ENCODE peak calls at places on chromosomes 16 and 17, in ten cellular contexts. J, A, G, U, O, B, W, Q, P and Z are unnamed samples. For H3K4me1, the result is how much of the 10 kb centered on the place peaks cover.

GRCh38 chr17:80279895-80280294 is 19.2 kb downstream of the RNF213 start:
- DNase-seq in J (no peak), A (no peak), G (no peak), U (peak), O (peak), B (no peak), W (no peak), Q (no peak), P (no peak), Z (peak)

GRCh38 chr17:48636177-48637018 is 10.2 kb upstream of the HOXB9 start:
- DNase-seq in J (no peak), A (peak), G (no peak), U (no peak), O (peak), B (peak), W (peak), Q (peak), P (peak), Z (peak)

GRCh38 chr16:73433493-73434307 is 385.8 kb upstream of the ZFHX3 start:
- DNase-seq in J (no peak), A (peak), G (no peak), U (no peak), O (no peak), B (no peak), W (no peak), Q (no peak), P (no peak), Z (no peak)

GRCh38 chr17:681738-682137 is 32.9 kb downstream of the VPS53 start:
- DNase-seq in J (no peak), A (no peak), G (no peak), U (no peak), O (no peak), B (no peak), W (no peak), Q (no peak), P (no peak), Z (no peak)

GRCh38 chr17:10121971-10122707 is 76.3 kb downstream of the GAS7 start:
- DNase-seq in J (no peak), A (no peak), G (peak), U (no peak), O (peak), B (no peak), W (no peak), Q (no peak), P (no peak), Z (no peak)

GRCh38 chr17:17951524-17951923 is 20.7 kb downstream of the TOM1L2 start:
- DNase-seq in J (no peak), A (no peak), G (no peak), U (no peak), O (no peak), B (no peak), W (no peak), Q (no peak), P (no peak), Z (no peak)

GRCh38 chr16:765971-766819 is 5.7 kb downstream of the MSLN start:
- DNase-seq in J (no peak), A (no peak), G (no peak), U (no peak), O (no peak), B (no peak), W (no peak), Q (no peak), P (no peak), Z (no peak)

GRCh38 chr17:77435272-77436057 is 294.7 kb downstream of the SEC14L1 start:
- DNase-seq in J (no peak), A (no peak), G (no peak), U (no peak), O (no peak), B (no peak), W (no peak), Q (no peak), P (no peak), Z (no peak)

GRCh38 chr16:31700200-31700529 is 172.5 kb downstream of the AHSP start:
- DNase-seq in J (no peak), A (no peak), G (no peak), U (no peak), O (no peak), B (no peak), W (peak), Q (no peak), P (no peak), Z (no peak)

GRCh38 chr17:9929873-9930272 is 24.8 kb upstream of the RCVRN start:
- DNase-seq in J (no peak), A (no peak), G (no peak), U (no peak), O (no peak), B (no peak), W (no peak), Q (no peak), P (no peak), Z (no peak)

GRCh38 chr16:56192644-56192960 is 1.3 kb downstream of the GNAO1 start:
- DNase-seq in J (no peak), A (no peak), G (no peak), U (no peak), O (no peak), B (no peak), W (no peak), Q (no peak), P (no peak), Z (no peak)

GRCh38 chr16:21689107-21689506 is 25.3 kb downstream of the OTOA start:
- DNase-seq in J (no peak), A (no peak), G (no peak), U (no peak), O (no peak), B (no peak), W (no peak), Q (no peak), P (no peak), Z (no peak)

GRCh38 chr16:69712914-69713581 is 13.3 kb downstream of the NQO1 start:
- DNase-seq in J (no peak), A (no peak), G (no peak), U (peak), O (no peak), B (no peak), W (no peak), Q (no peak), P (no peak), Z (no peak)

GRCh38 chr17:62085511-62086408 is 20.7 kb upstream of the MED13 start:
- DNase-seq in J (no peak), A (no peak), G (no peak), U (no peak), O (no peak), B (no peak), W (peak), Q (no peak), P (no peak), Z (no peak)

GRCh38 chr16:88768041-88768876 is 16.8 kb downstream of the PIEZO1 start:
- DNase-seq in J (no peak), A (no peak), G (no peak), U (peak), O (peak), B (no peak), W (peak), Q (peak), P (no peak), Z (peak)

GRCh38 chr16:75420987-75421819 is 12.1 kb downstream of the CFDP1 start:
- DNase-seq in J (peak), A (peak), G (no peak), U (peak), O (peak), B (peak), W (peak), Q (peak), P (peak), Z (no peak)

GRCh38 chr17:19747829-19748806 is at the start of gene ALDH3A1:
- DNase-seq in J (peak), A (no peak), G (no peak), U (no peak), O (no peak), B (peak), W (no peak), Q (peak), P (peak), Z (no peak)

GRCh38 chr17:77958716-77959215 is 263 bp downstream of the TNRC6C start:
- DNase-seq in J (no peak), A (no peak), G (no peak), U (no peak), O (no peak), B (no peak), W (no peak), Q (no peak), P (no peak), Z (no peak)

GRCh38 chr17:50096092-50096491 is 941 bp downstream of the PDK2 start:
- DNase-seq in J (no peak), A (no peak), G (no peak), U (no peak), O (no peak), B (peak), W (no peak), Q (no peak), P (no peak), Z (no peak)

GRCh38 chr16:54118846-54119245 is 167.7 kb downstream of the IRX3 start:
- DNase-seq in J (no peak), A (no peak), G (no peak), U (no peak), O (no peak), B (no peak), W (no peak), Q (no peak), P (no peak), Z (no peak)

GRCh38 chr16:87550510-87550961 is 51.8 kb upstream of the JPH3 start:
- DNase-seq in J (peak), A (peak), G (no peak), U (no peak), O (no peak), B (peak), W (peak), Q (peak), P (no peak), Z (no peak)

GRCh38 chr17:19904924-19905323 is 37.2 kb upstream of the ULK2 start:
- DNase-seq in J (no peak), A (no peak), G (no peak), U (no peak), O (no peak), B (no peak), W (no peak), Q (peak), P (no peak), Z (no peak)

GRCh38 chr16:78251115-78251514 is 151.7 kb downstream of the WWOX start:
- DNase-seq in J (no peak), A (no peak), G (no peak), U (no peak), O (no peak), B (no peak), W (no peak), Q (no peak), P (no peak), Z (no peak)

GRCh38 chr16:31880322-31880979 is 6.8 kb downstream of the ZNF267 start:
- DNase-seq in J (no peak), A (no peak), G (peak), U (no peak), O (no peak), B (no peak), W (peak), Q (no peak), P (no peak), Z (peak)

GRCh38 chr16:67395458-67396158 is 2.3 kb upstream of the TPPP3 start:
- DNase-seq in J (no peak), A (no peak), G (no peak), U (no peak), O (peak), B (no peak), W (no peak), Q (no peak), P (peak), Z (no peak)

GRCh38 chr16:46858151-46858550 is 26.0 kb upstream of the GPT2 start:
- DNase-seq in J (no peak), A (no peak), G (no peak), U (no peak), O (no peak), B (no peak), W (no peak), Q (no peak), P (no peak), Z (no peak)

GRCh38 chr17:78859051-78859450 is 18.4 kb upstream of the USP36 start:
- DNase-seq in J (no peak), A (no peak), G (no peak), U (no peak), O (no peak), B (no peak), W (no peak), Q (no peak), P (no peak), Z (no peak)

GRCh38 chr17:559699-560378 is 154.8 kb downstream of the VPS53 start:
- DNase-seq in J (no peak), A (no peak), G (no peak), U (no peak), O (peak), B (no peak), W (no peak), Q (no peak), P (no peak), Z (peak)

GRCh38 chr16:8936421-8936820 is 27.3 kb downstream of the USP7 start:
- DNase-seq in J (peak), A (peak), G (no peak), U (no peak), O (no peak), B (peak), W (peak), Q (peak), P (no peak), Z (peak)

DNA sequence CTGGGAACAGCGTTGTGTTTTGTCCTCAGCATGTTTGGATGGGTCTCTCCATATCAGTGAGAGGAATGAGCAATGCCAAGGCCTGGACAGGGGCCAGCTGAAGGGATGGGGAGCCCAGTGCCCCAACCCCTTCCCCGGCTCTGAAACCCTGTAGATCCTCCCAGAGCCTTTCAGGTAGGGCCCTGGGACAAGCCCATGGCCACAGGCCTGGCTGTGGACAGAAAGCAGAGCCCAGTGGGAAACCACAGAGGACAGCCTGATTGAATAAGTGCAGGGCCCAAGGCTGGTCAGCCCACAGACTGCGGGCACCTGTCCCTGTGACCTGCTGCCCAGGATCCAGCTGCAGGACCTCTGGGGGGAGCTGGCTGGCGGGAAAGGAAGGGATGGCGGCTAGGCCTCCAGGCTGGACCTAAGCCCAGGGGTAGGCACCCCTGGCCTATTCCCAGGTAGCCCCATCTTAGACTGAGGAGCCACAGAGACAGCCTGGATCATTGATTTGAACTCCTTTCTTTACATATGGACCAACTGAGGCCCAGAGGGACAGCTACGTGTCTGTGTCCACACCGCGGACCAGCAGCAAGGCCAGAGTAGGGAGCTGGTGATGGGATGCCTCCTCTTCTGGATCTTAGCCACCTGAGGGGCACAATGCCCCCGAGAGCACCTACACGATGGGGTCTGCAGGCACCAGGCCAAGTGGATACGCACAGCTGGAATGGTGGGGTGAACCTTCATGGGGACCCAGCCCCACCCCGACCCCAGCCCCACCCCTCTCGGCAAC is 1.3 kb downstream of the CCDC102A start:
- DNase-seq in J (no peak), A (no peak), G (no peak), U (peak), O (peak), B (peak), W (no peak), Q (no peak), P (peak), Z (no peak)
- H3K4me1 ChIP-seq in J (under half), A (under half), G (half or more), U (under half), O (half or more), B (half or more), W (under half), Q (under half), P (half or more), Z (under half)

DNA sequence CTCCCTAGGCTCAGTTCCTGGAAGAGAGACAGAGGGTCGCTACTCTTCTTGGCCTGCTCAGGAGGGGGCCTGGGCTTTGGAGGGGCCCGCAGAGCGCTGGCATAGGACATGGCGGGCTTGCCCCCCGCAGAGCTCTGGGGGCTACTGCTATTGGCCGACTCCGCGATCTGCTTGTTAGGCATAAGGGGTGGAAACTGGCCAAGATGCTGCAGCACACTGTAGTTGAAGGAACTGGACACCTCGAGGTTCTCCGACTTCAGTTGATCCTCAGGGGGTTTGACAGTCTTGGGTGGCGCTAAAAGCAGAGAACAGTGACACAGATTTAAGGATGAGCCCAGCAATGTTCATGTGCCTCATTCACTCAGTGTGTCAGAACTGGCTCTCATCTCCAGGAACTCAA is 33.9 kb downstream of the CACNG1 start:
- DNase-seq in J (no peak), A (no peak), G (no peak), U (no peak), O (no peak), B (no peak), W (no peak), Q (no peak), P (no peak), Z (no peak)
- TF ChIP-seq POLR2AphosphoS5 in J (no peak), A (no peak), G (no peak), U (no peak), O (no peak), B (no peak), W (no peak), Q (no peak), P (no peak), Z (no peak)

DNA sequence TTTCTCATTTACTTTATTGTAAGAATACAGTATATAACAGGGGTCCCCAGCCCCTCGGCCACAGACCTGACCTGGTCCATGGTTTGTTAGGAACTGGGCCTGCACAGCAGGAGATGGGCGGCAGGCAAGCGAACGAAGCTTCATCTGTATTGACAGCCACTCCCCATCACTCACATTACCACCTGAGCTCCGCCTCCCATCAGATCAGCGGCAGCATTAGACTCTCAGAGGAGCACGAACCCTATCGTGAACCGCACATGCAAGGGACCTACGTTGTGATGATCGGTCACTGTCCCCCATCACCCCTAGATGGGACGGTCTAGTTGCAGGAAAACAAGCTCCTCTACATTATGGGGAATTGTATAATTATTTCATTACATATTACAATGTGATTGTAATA is 410.6 kb downstream of the SLC39A11 start:
- DNase-seq in J (no peak), A (peak), G (no peak), U (no peak), O (no peak), B (no peak), W (no peak), Q (no peak), P (no peak), Z (no peak)
- H3K4me1 ChIP-seq in J (under half), A (under half), G (under half), U (under half), O (under half), B (under half), W (under half), Q (under half), P (under half), Z (under half)

GRCh38 chr17:28641579-28641978 is 3.4 kb downstream of the BLTP2 start:
- DNase-seq in J (no peak), A (no peak), G (no peak), U (no peak), O (no peak), B (no peak), W (no peak), Q (no peak), P (no peak), Z (no peak)

GRCh38 chr17:28645576-28645939 is 600 bp upstream of the BLTP2 start:
- DNase-seq in J (no peak), A (no peak), G (no peak), U (no peak), O (peak), B (no peak), W (no peak), Q (peak), P (no peak), Z (no peak)

GRCh38 chr17:28646039-28646754 is 1.2 kb upstream of the BLTP2 start:
- DNase-seq in J (no peak), A (no peak), G (no peak), U (no peak), O (no peak), B (no peak), W (peak), Q (peak), P (peak), Z (no peak)

GRCh38 chr17:28643979-28644781 is 778 bp downstream of the BLTP2 start:
- DNase-seq in J (peak), A (peak), G (no peak), U (no peak), O (peak), B (peak), W (peak), Q (peak), P (peak), Z (peak)

GRCh38 chr17:28644782-28645575 is at the start of gene BLTP2:
- DNase-seq in J (peak), A (peak), G (peak), U (peak), O (peak), B (peak), W (peak), Q (peak), P (peak), Z (peak)
- TF ChIP-seq POLR2AphosphoS5 in J (peak), A (peak), G (peak), U (peak), O (peak), B (peak), W (peak), Q (peak), P (peak), Z (peak)

GRCh38 chr17:2175294-2175628 is 120.4 kb downstream of the HIC1 start:
- DNase-seq in J (no peak), A (no peak), G (no peak), U (no peak), O (no peak), B (no peak), W (no peak), Q (no peak), P (no peak), Z (no peak)
- H3K4me1 ChIP-seq in J (under half), A (under half), G (under half), U (half or more), O (half or more), B (half or more), W (under half), Q (under half), P (half or more), Z (half or more)

DNA sequence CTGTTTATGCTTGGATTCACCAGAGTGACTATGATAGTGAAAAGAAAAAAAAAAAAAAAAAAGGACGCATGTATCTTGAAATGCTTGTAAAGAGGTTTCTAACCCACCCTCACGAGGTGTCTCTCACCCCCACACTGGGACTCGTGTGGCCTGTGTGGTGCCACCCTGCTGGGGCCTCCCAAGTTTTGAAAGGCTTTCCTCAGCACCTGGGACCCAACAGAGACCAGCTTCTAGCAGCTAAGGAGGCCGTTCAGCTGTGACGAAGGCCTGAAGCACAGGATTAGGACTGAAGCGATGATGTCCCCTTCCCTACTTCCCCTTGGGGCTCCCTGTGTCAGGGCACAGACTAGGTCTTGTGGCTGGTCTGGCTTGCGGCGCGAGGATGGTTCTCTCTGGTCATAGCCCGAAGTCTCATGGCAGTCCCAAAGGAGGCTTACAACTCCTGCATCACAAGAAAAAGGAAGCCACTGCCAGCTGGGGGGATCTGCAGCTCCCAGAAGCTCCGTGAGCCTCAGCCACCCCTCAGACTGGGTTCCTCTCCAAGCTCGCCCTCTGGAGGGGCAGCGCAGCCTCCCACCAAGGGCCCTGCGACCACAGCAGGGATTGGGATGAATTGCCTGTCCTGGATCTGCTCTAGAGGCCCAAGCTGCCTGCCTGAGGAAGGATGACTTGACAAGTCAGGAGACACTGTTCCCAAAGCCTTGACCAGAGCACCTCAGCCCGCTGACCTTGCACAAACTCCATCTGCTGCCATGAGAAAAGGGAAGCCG is 27.2 kb downstream of the STH start:
- DNase-seq in J (no peak), A (peak), G (no peak), U (no peak), O (no peak), B (no peak), W (no peak), Q (peak), P (no peak), Z (no peak)
- TF ChIP-seq POLR2AphosphoS5 in J (no peak), A (no peak), G (no peak), U (no peak), O (no peak), B (no peak), W (no peak), Q (no peak), P (no peak), Z (no peak)